ENCODE peak calls at places on chromosomes 13 and 19, in four cellular contexts. O, R, G and P are unnamed samples.

GRCh38 chr19:13876834-13877233 is at the start of gene NANOS3:
- DNase-seq in O (no peak), R (no peak), G (no peak), P (no peak)

GRCh38 chr19:18898533-18899408 is 2.8 kb upstream of the CERS1 start:
- DNase-seq in R (no peak), G (no peak), O (no peak), P (no peak)

GRCh38 chr13:46571189-46571901 is 18.4 kb downstream of the LRCH1 start:
- DNase-seq in O (no peak), G (no peak), R (peak; percentile 71), P (no peak)

GRCh38 chr19:2477732-2478191 is 1.8 kb downstream of the GADD45B start:
- DNase-seq in O (peak; percentile 29), G (no peak), R (no peak), P (no peak)

GRCh38 chr13:44298314-44298713 is 75.3 kb upstream of the SERP2 start:
- DNase-seq in O (no peak), G (no peak), R (no peak), P (no peak)

GRCh38 chr19:677601-678380 is 1.6 kb downstream of the FSTL3 start:
- DNase-seq in G (peak; percentile 63), O (no peak), R (no peak), P (no peak)

GRCh38 chr13:48078251-48078656 is 16.6 kb downstream of the MED4 start:
- DNase-seq in O (no peak), R (no peak), G (no peak), P (no peak)

GRCh38 chr13:39302855-39303254 is 264.6 kb downstream of the NHLRC3 start:
- DNase-seq in O (no peak), R (no peak), G (no peak), P (no peak)

GRCh38 chr13:23212621-23213020 is 31.8 kb downstream of the SGCG start:
- DNase-seq in O (peak; percentile 9), G (no peak), R (no peak), P (no peak)

GRCh38 chr13:77062097-77062496 is 35.1 kb upstream of the FBXL3 start:
- DNase-seq in R (no peak), G (no peak), O (no peak), P (no peak)

GRCh38 chr19:35673121-35673804 is 6.9 kb downstream of the UPK1A start:
- DNase-seq in R (peak; percentile 68), G (no peak), O (peak; percentile 38), P (peak; percentile 55)

GRCh38 chr19:19460761-19461265 is 54.5 kb downstream of the TSSK6 start:
- DNase-seq in R (peak; percentile 79), O (peak; percentile 57), G (peak; percentile 57), P (peak; percentile 36)

GRCh38 chr19:55490478-55491436 is 2.5 kb downstream of the SSC5D start:
- DNase-seq in O (no peak), G (peak; percentile 50), R (no peak), P (no peak)

GRCh38 chr13:30551194-30551593 is 66.5 kb upstream of the USPL1 start:
- DNase-seq in G (no peak), O (peak; percentile 25), R (no peak), P (no peak)

GRCh38 chr13:109145631-109146030 is 516.2 kb downstream of the MYO16 start:
- DNase-seq in O (peak; percentile 74), R (no peak), G (no peak), P (peak; percentile 28)

GRCh38 chr13:33257786-33258185 is 27.8 kb downstream of the STARD13 start:
- DNase-seq in G (no peak), R (no peak), O (no peak), P (no peak)

GRCh38 chr13:28716511-28716910 is 2.3 kb downstream of the SLC46A3 start:
- DNase-seq in G (no peak), O (no peak), R (peak; percentile 66), P (no peak)

GRCh38 chr19:23283925-23284324 is 33.7 kb upstream of the ZNF724 start:
- DNase-seq in G (no peak), O (peak; percentile 18), R (peak; percentile 73), P (peak; percentile 40)

GRCh38 chr19:4742717-4743646 is 19.3 kb upstream of the DPP9 start:
- DNase-seq in R (no peak), O (no peak), G (no peak), P (peak; percentile 26)

GRCh38 chr19:29467824-29468401 is 57.9 kb upstream of the VSTM2B start:
- DNase-seq in G (no peak), R (no peak), O (peak; percentile 31), P (peak; percentile 27)

GRCh38 chr13:28568286-28568685 is 73.4 kb upstream of the FLT1 start:
- DNase-seq in R (no peak), O (peak; percentile 90), G (peak; percentile 37), P (no peak)

GRCh38 chr13:90352763-90353162 is 994.7 kb upstream of the MIR17HG start:
- DNase-seq in O (no peak), G (no peak), R (no peak), P (no peak)

GRCh38 chr13:27027086-27027667 is 144.4 kb downstream of the USP12 start:
- DNase-seq in O (no peak), G (no peak), R (no peak), P (no peak)

GRCh38 chr19:33285441-33285927 is 16.9 kb downstream of the CEBPA start:
- DNase-seq in R (no peak), O (no peak), G (no peak), P (no peak)

GRCh38 chr19:33287438-33287837 is 14.9 kb downstream of the CEBPA start:
- DNase-seq in O (no peak), G (no peak), R (no peak), P (no peak)

GRCh38 chr19:33284756-33285155 is 17.6 kb downstream of the CEBPA start:
- DNase-seq in R (no peak), O (no peak), G (no peak), P (no peak)

GRCh38 chr19:33288666-33289065 is 13.7 kb downstream of the CEBPA start:
- DNase-seq in O (no peak), G (no peak), R (no peak), P (no peak)

DNA sequence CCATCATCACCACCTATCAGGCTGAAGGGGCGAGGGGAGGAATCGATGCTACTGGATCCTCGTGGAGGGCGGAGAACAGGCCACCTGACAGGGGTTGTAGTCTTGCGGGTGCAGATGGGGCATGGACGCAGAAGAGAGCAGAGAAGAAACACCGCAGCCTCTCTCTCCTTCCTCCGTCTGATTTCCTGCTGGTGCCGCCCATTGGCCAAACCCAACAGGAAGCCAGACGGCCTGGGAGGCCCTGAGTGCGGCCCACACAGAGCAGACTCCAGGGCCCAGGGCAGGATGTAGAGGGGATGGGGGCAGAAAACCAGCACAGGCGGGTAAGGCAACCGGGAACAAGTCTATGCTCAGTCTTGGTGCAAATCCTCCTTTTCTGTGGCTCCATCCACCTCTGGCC is 15.4 kb downstream of the CEBPA start:
- DNase-seq in O (no peak), R (no peak), G (no peak), P (no peak)
- TF ChIP-seq CTCF in O (no peak), R (no peak), G (no peak), P (no peak)

GRCh38 chr13:21256351-21256761 is 79.9 kb downstream of the MRPL57 start:
- DNase-seq in R (no peak), O (no peak), G (no peak), P (no peak)
- TF ChIP-seq CTCF in R (no peak), O (no peak), G (no peak), P (no peak)

GRCh38 chr19:16836115-16836905 is 7.1 kb downstream of the SIN3B start:
- DNase-seq in O (no peak), G (no peak), R (no peak), P (no peak)
- TF ChIP-seq CTCF in O (peak; percentile 19), G (no peak), R (no peak), P (no peak)

DNA sequence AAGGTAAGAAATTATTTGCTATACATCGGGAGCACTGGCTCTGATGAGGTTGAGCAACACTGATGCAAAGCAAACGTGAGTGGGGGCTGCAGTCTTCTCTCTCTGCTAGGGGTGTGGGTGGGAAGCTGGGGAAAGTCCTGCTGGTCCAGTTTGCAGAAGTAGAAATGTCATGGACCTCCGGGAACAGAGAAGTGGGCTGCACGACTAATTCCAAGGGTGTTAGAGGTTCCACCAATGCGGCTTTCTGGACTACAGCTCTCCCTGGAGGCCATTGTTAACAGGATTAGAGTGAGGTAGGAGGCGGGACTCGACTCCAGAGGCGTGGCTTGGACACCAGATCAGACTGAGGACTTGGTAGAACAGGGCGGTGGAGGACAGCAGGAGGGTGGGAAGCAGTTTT is 5.7 kb upstream of the FBXO27 start:
- DNase-seq in R (no peak), O (peak; percentile 65), G (no peak), P (peak; percentile 47)
- TF ChIP-seq CTCF in R (no peak), O (peak; percentile 33), G (no peak), P (no peak)

DNA sequence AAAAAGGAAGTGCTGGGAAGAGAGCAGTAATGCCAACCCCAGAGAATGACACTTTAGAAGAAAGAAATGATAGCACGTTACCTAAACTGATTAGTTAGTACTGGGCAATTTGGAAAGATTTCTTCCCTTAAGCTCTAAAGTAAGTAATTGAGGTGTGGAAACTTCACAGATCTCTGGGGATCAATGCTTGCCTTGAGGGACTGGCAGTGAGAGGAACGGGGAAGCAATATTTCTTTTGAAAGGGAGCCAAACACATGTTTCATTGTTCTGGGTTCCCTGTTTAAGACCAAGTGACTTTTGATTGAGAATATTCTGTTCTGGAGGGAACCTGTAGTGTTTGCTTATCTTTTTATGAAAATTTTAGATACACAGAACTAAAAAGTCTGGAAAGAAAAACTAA is 190.5 kb downstream of the NDFIP2 start:
- DNase-seq in G (no peak), R (no peak), O (no peak), P (no peak)
- TF ChIP-seq CTCF in G (no peak), R (no peak), O (no peak), P (no peak)

GRCh38 chr13:20222553-20222952 is 9.6 kb downstream of the GJB6 start:
- DNase-seq in R (no peak), G (no peak), O (no peak), P (no peak)
- TF ChIP-seq CTCF in R (no peak), G (no peak), O (no peak), P (no peak)

GRCh38 chr19:39415111-39416046 is 2.9 kb downstream of the PLEKHG2 start:
- DNase-seq in O (no peak), R (peak; percentile 74), G (peak; percentile 51), P (no peak)
- TF ChIP-seq CTCF in O (peak; percentile 5), R (no peak), G (no peak), P (no peak)

GRCh38 chr19:57240311-57241090 is at the start of gene ZNF805:
- DNase-seq in R (peak; percentile 97), G (peak; percentile 97), O (peak; percentile 96), P (peak; percentile 94)
- TF ChIP-seq CTCF in R (no peak), G (peak; percentile 11), O (no peak), P (no peak)

GRCh38 chr13:71254384-71254783 is 612.6 kb downstream of the DACH1 start:
- DNase-seq in R (no peak), G (no peak), O (no peak), P (no peak)
- TF ChIP-seq CTCF in R (no peak), G (no peak), O (no peak), P (no peak)

GRCh38 chr13:75554981-75555380 is 5.4 kb downstream of the UCHL3 start:
- DNase-seq in O (no peak), R (no peak), G (no peak), P (no peak)

GRCh38 chr13:75547917-75548316 is 1.7 kb upstream of the UCHL3 start:
- DNase-seq in G (no peak), R (no peak), O (no peak), P (no peak)

GRCh38 chr13:75544681-75545333 is 4.8 kb upstream of the UCHL3 start:
- DNase-seq in G (no peak), O (no peak), R (no peak), P (no peak)

GRCh38 chr13:75550159-75550567 is 572 bp downstream of the UCHL3 start:
- DNase-seq in G (no peak), O (peak; percentile 43), R (peak; percentile 69), P (peak; percentile 40)

GRCh38 chr13:75549262-75550158 is at the start of gene UCHL3:
- DNase-seq in O (peak; percentile 98), G (peak; percentile 98), R (peak; percentile 97), P (peak; percentile 98)
- TF ChIP-seq CTCF in O (peak; percentile 79), G (peak; percentile 94), R (peak; percentile 93), P (peak; percentile 76)